ENCODE peak calls at places on chromosomes 11 and 22, in eight cellular contexts. C is HCT116, B is fibroblast of mammary gland, Z is psoas muscle, D is adrenal gland, T is brain microvascular endothelial cell, S is neural progenitor cell, R is nephron progenitor cell. X is an unnamed sample.

GRCh38 chr11:77819921-77820564 is 479 bp downstream of the RSF1 start:
- DNase-seq in T (no peak), B (peak), S (peak), R (peak), Z (peak), C (no peak), D (peak), X (peak)

GRCh38 chr11:121334973-121335711 is 42.6 kb downstream of the SC5D start:
- DNase-seq in Z (no peak), R (no peak), B (no peak), C (no peak), T (no peak), D (peak), S (no peak), X (no peak)

GRCh38 chr11:19664896-19665548 is 47.6 kb upstream of the NAV2 start:
- DNase-seq in C (no peak), B (peak), T (no peak), S (no peak), R (no peak), Z (no peak), D (no peak), X (no peak)

GRCh38 chr11:112797653-112798293 is 163.4 kb upstream of the NCAM1 start:
- DNase-seq in S (peak), B (peak), D (peak), T (peak), Z (no peak), C (no peak), R (peak), X (peak)

GRCh38 chr11:62721994-62722393 is 5.3 kb downstream of the HNRNPUL2 start:
- DNase-seq in D (no peak), R (no peak), C (no peak), T (peak), S (peak), Z (no peak), B (peak), X (peak)

GRCh38 chr22:47274196-47274595 is 511.7 kb downstream of the TBC1D22A start:
- DNase-seq in Z (no peak), B (no peak), S (no peak), R (no peak), T (no peak), D (no peak), C (no peak), X (no peak)

GRCh38 chr11:42498971-42499370 is 812.8 kb upstream of the API5 start:
- DNase-seq in D (no peak), Z (no peak), C (no peak), B (no peak), T (no peak), R (no peak), S (no peak), X (no peak)

GRCh38 chr11:121250843-121251242 is 41.7 kb upstream of the SC5D start:
- DNase-seq in B (no peak), C (no peak), Z (no peak), T (no peak), D (no peak), S (no peak), R (no peak), X (no peak)

GRCh38 chr22:19701420-19702145 is 12.7 kb upstream of the SEPTIN5 start:
- DNase-seq in R (no peak), S (no peak), D (no peak), B (no peak), Z (no peak), T (no peak), C (no peak), X (no peak)

GRCh38 chr11:115820026-115820425 is 315.8 kb upstream of the CADM1 start:
- DNase-seq in C (no peak), B (no peak), R (no peak), T (no peak), Z (no peak), S (no peak), D (no peak), X (no peak)

GRCh38 chr11:124069429-124070401 is 28.6 kb upstream of the OR10G7 start:
- DNase-seq in Z (peak), D (peak), B (peak), T (peak), R (peak), S (peak), C (peak), X (peak)

GRCh38 chr11:119093951-119094815 is 7.5 kb downstream of the DPAGT1 start:
- DNase-seq in S (peak), C (no peak), Z (peak), B (peak), T (peak), D (peak), R (peak), X (peak)

GRCh38 chr11:78753297-78753696 is 178.6 kb upstream of the NARS2 start:
- DNase-seq in R (no peak), B (no peak), D (no peak), Z (no peak), T (no peak), S (no peak), C (no peak), X (no peak)

GRCh38 chr11:95556342-95557151 is 233.0 kb downstream of the FAM76B start:
- DNase-seq in S (peak), D (no peak), T (no peak), B (peak), Z (no peak), R (no peak), C (no peak), X (peak)

GRCh38 chr11:91904792-91905785 is 319.5 kb upstream of the FAT3 start:
- DNase-seq in D (no peak), T (no peak), S (no peak), C (no peak), R (no peak), B (no peak), Z (no peak), X (no peak)

GRCh38 chr22:29665486-29665885 is 54.3 kb upstream of the CABP7 start:
- DNase-seq in R (no peak), Z (no peak), C (no peak), T (no peak), S (no peak), B (no peak), D (no peak), X (no peak)

GRCh38 chr11:8699903-8700302 is 17.3 kb downstream of the RPL27A start:
- DNase-seq in D (no peak), Z (no peak), T (peak), R (no peak), B (peak), S (peak), C (no peak), X (no peak)

GRCh38 chr11:70381872-70382842 is 16.2 kb upstream of the CTTN start:
- DNase-seq in B (peak), R (no peak), S (no peak), D (peak), Z (no peak), T (peak), C (no peak), X (peak)

GRCh38 chr11:78419327-78419726 is 1.7 kb upstream of the GAB2 start:
- DNase-seq in D (peak), Z (peak), R (no peak), T (peak), S (no peak), C (no peak), B (peak), X (no peak)

GRCh38 chr22:24894220-24894975 is 52.1 kb downstream of the LHFPL7 start:
- DNase-seq in R (peak), T (peak), C (peak), Z (peak), S (no peak), B (peak), D (peak), X (peak)

GRCh38 chr11:1202154-1202775 is 20.6 kb upstream of the MUC5B start:
- DNase-seq in D (no peak), C (no peak), R (no peak), S (no peak), Z (peak), B (no peak), T (no peak), X (no peak)

GRCh38 chr11:77400775-77401469 is 73.0 kb downstream of the PAK1 start:
- DNase-seq in C (no peak), Z (no peak), S (no peak), R (no peak), D (no peak), T (no peak), B (no peak), X (no peak)

GRCh38 chr11:112498701-112499100 is 238.0 kb upstream of the PLET1 start:
- DNase-seq in C (no peak), R (no peak), D (no peak), S (no peak), T (no peak), Z (no peak), B (no peak), X (no peak)

GRCh38 chr22:35023692-35024363 is 42.1 kb upstream of the ISX start:
- DNase-seq in S (peak), Z (peak), D (peak), B (peak), C (peak), R (peak), T (peak), X (peak)

GRCh38 chr11:2190670-2191471 is 19.3 kb upstream of the TH start:
- DNase-seq in T (no peak), B (no peak), R (no peak), C (no peak), Z (no peak), S (peak), D (peak), X (no peak)

GRCh38 chr11:16015736-16016135 is 340.6 kb downstream of the SOX6 start:
- DNase-seq in R (no peak), B (no peak), Z (no peak), T (no peak), C (no peak), D (no peak), S (no peak), X (no peak)

GRCh38 chr11:7536102-7536501 is 22.3 kb downstream of the PPFIBP2 start:
- DNase-seq in C (no peak), T (no peak), Z (no peak), S (peak), D (no peak), R (peak), B (no peak), X (no peak)

GRCh38 chr11:19953342-19953741 is 206.9 kb downstream of the DBX1 start:
- DNase-seq in T (peak), R (no peak), B (peak), D (no peak), S (peak), Z (no peak), C (no peak), X (peak)

GRCh38 chr22:20577549-20577975 is 70.2 kb downstream of the MED15 start:
- DNase-seq in Z (no peak), T (no peak), S (no peak), D (peak), C (no peak), R (no peak), B (peak), X (no peak)

GRCh38 chr11:113179181-113179701 is 135.1 kb upstream of the TTC12 start:
- DNase-seq in R (no peak), C (no peak), D (no peak), Z (no peak), S (peak), B (no peak), T (no peak), X (no peak)

GRCh38 chr11:67032830-67033555 is 10.1 kb downstream of the SYT12 start:
- DNase-seq in T (peak), R (no peak), C (no peak), Z (peak), D (peak), S (no peak), B (peak), X (no peak)

GRCh38 chr11:89279176-89279575 is 101.5 kb downstream of the TYR start:
- DNase-seq in C (no peak), B (no peak), S (no peak), R (no peak), D (no peak), T (no peak), Z (no peak), X (no peak)

GRCh38 chr11:76677010-76677771 is 6.6 kb upstream of the LRRC32 start:
- DNase-seq in Z (no peak), B (peak), C (no peak), D (no peak), T (no peak), R (no peak), S (no peak), X (no peak)

GRCh38 chr11:45872513-45873356 is 12.7 kb upstream of the MAPK8IP1 start:
- DNase-seq in B (peak), C (peak), R (peak), Z (peak), D (peak), T (peak), S (peak), X (peak)

GRCh38 chr22:29143848-29144785 is 61.6 kb upstream of the EMID1 start:
- DNase-seq in Z (peak), D (peak), T (no peak), S (no peak), C (no peak), R (no peak), B (no peak), X (peak)

GRCh38 chr22:50672041-50672440 is 582 bp upstream of the SHANK3 start:
- DNase-seq in S (no peak), R (no peak), D (no peak), T (no peak), B (no peak), Z (no peak), C (no peak), X (no peak)

DNA sequence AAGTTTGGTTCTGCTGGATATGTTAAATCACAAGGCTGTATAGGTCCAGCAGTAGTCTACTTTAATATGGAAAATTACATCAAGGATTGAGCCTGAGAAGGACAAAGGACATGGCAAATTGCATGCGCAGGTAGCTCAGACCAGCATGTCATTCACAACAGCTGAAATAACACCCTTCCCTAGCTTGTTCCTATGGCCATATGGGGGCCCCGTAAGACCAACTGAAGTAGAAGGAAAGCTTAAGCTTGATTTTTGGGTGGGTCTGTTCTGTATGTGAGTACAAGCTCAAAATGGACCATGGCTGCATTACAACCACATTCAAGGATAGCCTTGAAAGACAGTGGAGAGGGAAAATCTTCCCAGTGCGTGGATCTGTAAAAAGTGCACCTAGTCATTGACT is 20.6 kb upstream of the PDE3B start:
- DNase-seq in S (peak), Z (no peak), C (no peak), D (no peak), B (no peak), T (no peak), R (no peak), X (no peak)
- TF ChIP-seq CTCF in S (peak), Z (no peak), C (no peak), D (no peak), B (no peak), T (no peak), R (no peak), X (no peak)

GRCh38 chr11:44760917-44761545 is 34.3 kb downstream of the TSPAN18 start:
- DNase-seq in C (peak), S (peak), B (peak), R (no peak), D (peak), T (peak), Z (no peak), X (peak)
- TF ChIP-seq CTCF in C (no peak), S (peak), B (no peak), R (peak), D (peak), T (peak), Z (no peak), X (no peak)

GRCh38 chr11:43507171-43507570 is 148.5 kb downstream of the TTC17 start:
- DNase-seq in D (no peak), C (no peak), S (no peak), R (no peak), T (no peak), B (no peak), Z (no peak), X (no peak)

GRCh38 chr11:43504316-43504950 is 145.7 kb downstream of the TTC17 start:
- DNase-seq in S (peak), B (peak), R (peak), C (peak), Z (no peak), T (peak), D (peak), X (peak)

GRCh38 chr11:43505171-43505570 is 146.5 kb downstream of the TTC17 start:
- DNase-seq in B (no peak), C (no peak), R (no peak), D (no peak), T (no peak), S (no peak), Z (no peak), X (no peak)

GRCh38 chr11:43508511-43508918 is 149.8 kb downstream of the TTC17 start:
- DNase-seq in R (no peak), Z (no peak), B (peak), C (no peak), T (peak), D (no peak), S (no peak), X (peak)

DNA sequence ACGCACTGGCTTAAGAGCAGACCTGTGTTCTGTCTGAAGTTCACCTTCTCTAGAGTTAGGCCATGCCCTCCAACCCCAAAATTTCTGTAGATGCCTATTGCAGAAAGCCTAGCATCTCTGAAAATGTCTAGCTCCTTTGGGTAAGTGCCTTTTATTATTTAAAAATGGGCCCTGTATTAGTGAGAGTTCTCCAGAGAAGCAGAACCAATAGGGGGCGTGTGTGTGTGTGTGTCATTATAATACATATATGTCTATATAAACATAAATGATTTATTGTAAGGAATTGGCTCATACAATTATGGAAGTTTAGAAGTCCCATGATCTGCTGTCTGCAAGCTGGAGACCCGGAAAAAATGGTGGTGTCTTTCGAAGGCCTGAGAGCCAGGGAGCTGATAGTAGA is 144.7 kb downstream of the TTC17 start:
- DNase-seq in Z (no peak), B (no peak), T (peak), S (no peak), D (no peak), R (no peak), C (no peak), X (no peak)
- TF ChIP-seq CTCF in Z (no peak), B (no peak), T (peak), S (no peak), D (no peak), R (no peak), C (peak), X (peak)

GRCh38 chr11:86678296-86678695 is 5.9 kb upstream of the ME3 start:
- DNase-seq in S (peak), Z (no peak), D (no peak), C (no peak), R (no peak), T (no peak), B (no peak), X (no peak)
- TF ChIP-seq CTCF in S (no peak), Z (no peak), D (no peak), C (no peak), R (no peak), T (no peak), B (no peak), X (no peak)

GRCh38 chr11:47233989-47234668 is 14.5 kb downstream of the ACP2 start:
- DNase-seq in R (no peak), T (peak), C (no peak), B (peak), Z (no peak), S (peak), D (peak), X (peak)
- TF ChIP-seq CTCF in R (no peak), T (peak), C (no peak), B (peak), Z (peak), S (peak), D (peak), X (peak)

GRCh38 chr11:93773045-93773477 is 11.0 kb upstream of the MED17 start:
- DNase-seq in T (no peak), R (peak), Z (no peak), D (no peak), B (no peak), S (peak), C (no peak), X (no peak)

GRCh38 chr11:93773601-93774200 is 10.4 kb upstream of the MED17 start:
- DNase-seq in D (no peak), C (no peak), Z (no peak), B (no peak), T (no peak), R (no peak), S (no peak), X (no peak)

GRCh38 chr11:93770160-93770559 is 13.9 kb upstream of the MED17 start:
- DNase-seq in T (no peak), B (no peak), C (no peak), S (no peak), D (no peak), Z (no peak), R (no peak), X (no peak)

GRCh38 chr11:93772123-93772522 is 12.0 kb upstream of the MED17 start:
- DNase-seq in R (no peak), D (no peak), C (no peak), B (no peak), T (no peak), Z (no peak), S (no peak), X (no peak)

GRCh38 chr11:93775289-93775688 is 8.8 kb upstream of the MED17 start:
- DNase-seq in B (no peak), S (peak), C (peak), R (peak), Z (no peak), D (no peak), T (peak), X (peak)
- TF ChIP-seq CTCF in B (peak), S (peak), C (peak), R (no peak), Z (no peak), D (no peak), T (peak), X (peak)

DNA sequence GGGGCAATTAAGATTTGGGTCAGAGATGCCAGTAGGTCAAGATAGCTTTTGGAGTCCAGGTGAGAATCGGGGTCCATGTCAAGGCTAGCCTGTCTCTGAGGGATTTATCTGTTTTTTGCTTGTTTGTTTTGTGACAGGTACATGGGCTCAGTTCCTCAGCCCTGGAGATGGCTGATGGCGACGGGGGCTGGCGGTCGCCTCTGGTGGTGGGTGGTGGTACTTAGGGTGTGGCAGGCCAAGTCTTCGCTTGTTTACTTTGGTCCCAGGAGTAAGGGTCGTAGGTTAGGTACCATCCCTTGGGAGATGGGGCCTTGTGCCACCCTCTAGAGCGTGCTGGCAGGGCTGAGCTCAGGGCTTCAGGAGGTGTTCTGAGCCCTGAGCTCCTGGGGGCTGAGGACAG is 4.7 kb downstream of the SLC25A45 start:
- DNase-seq in R (no peak), S (no peak), D (no peak), C (no peak), B (no peak), Z (no peak), T (no peak), X (no peak)
- TF ChIP-seq CTCF in R (no peak), S (no peak), D (no peak), C (no peak), B (no peak), Z (no peak), T (no peak), X (no peak)

DNA sequence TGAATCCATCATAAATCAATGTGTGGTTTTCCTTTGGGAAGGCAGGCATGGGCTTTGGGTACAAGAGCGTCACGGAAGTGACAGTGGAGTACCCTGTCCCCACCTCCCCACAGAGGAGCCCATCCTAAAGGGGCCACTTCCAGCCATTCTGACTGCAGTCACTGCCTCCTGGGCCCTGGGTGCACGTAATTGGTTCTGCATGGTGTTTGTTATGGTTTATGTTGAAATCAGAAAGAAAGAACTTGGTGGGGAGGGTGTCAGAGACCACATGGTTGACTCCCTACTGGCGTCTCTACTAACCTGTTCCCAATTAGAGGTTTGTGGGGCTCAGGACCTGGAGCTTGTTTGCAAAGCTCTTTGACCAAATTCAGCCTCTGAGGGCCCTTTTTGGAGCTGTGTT is 40.8 kb downstream of the RIBC2 start:
- DNase-seq in D (no peak), S (no peak), T (no peak), C (no peak), Z (no peak), R (no peak), B (peak), X (peak)
- TF ChIP-seq CTCF in D (no peak), S (no peak), T (no peak), C (no peak), Z (no peak), R (no peak), B (no peak), X (no peak)